ENCODE peak calls at places on chromosomes 11 and 22, in four cellular contexts. A is stimulated activated CD8-positive, alpha-beta memory T cell treated with anti-CD3 and anti-CD28 coated beads, Interleukin-15, amount 100 ng/mL, for 1 hour; P is stimulated activated naive CD8-positive, alpha-beta T cell treated with anti-CD3 and anti-CD28 coated beads, Interleukin-15, amount 100 ng/mL, for 72 hours; W is C1 segment of cervical spinal cord. F is an unnamed sample.

GRCh38 chr22:27896251-27896650 is 22.8 kb downstream of the PITPNB start:
- DNase-seq in W (no peak), A (no peak), P (no peak), F (no peak)

GRCh38 chr11:114192841-114193389 is 103.3 kb upstream of the NNMT start:
- DNase-seq in W (no peak), A (no peak), P (no peak), F (no peak)

GRCh38 chr11:36119300-36119699 is 169.9 kb downstream of the COMMD9 start:
- DNase-seq in P (no peak), W (no peak), A (no peak), F (no peak)

GRCh38 chr22:39898997-39899396 is 1.9 kb upstream of the GRAP2 start:
- DNase-seq in A (no peak), W (peak), P (no peak), F (no peak)

GRCh38 chr22:36768616-36769015 is 7.3 kb downstream of the IFT27 start:
- DNase-seq in A (no peak), W (no peak), P (no peak), F (no peak)

GRCh38 chr22:46064236-46064965 is 85.9 kb upstream of the PPARA start:
- DNase-seq in P (no peak), A (no peak), W (no peak), F (peak)

GRCh38 chr11:132058211-132058772 is 687.9 kb downstream of the NTM start:
- DNase-seq in W (no peak), A (no peak), P (no peak), F (no peak)

GRCh38 chr11:60992842-60993409 is 21.4 kb downstream of the CD6 start:
- DNase-seq in A (no peak), P (no peak), W (no peak), F (no peak)

GRCh38 chr11:69153661-69154060 is 2.1 kb upstream of the SMIM38 start:
- DNase-seq in P (no peak), A (no peak), W (no peak), F (no peak)

GRCh38 chr22:49433717-49434611 is 393.7 kb downstream of the BRD1 start:
- DNase-seq in P (no peak), W (no peak), A (no peak), F (no peak)

GRCh38 chr11:96112192-96113099 is 188.5 kb upstream of the MTMR2 start:
- DNase-seq in P (peak), A (no peak), W (no peak), F (no peak)

GRCh38 chr11:61728940-61729219 is 23.6 kb upstream of the MYRF start:
- DNase-seq in A (no peak), P (no peak), W (no peak), F (no peak)

GRCh38 chr22:42299586-42300285 is 29.3 kb upstream of the TCF20 start:
- DNase-seq in W (no peak), A (no peak), P (no peak), F (peak)

GRCh38 chr11:77589521-77590193 is at the start of gene AQP11:
- DNase-seq in A (peak), W (peak), P (peak), F (peak)

GRCh38 chr22:50306753-50307749 is at the start of gene PLXNB2:
- DNase-seq in W (peak), A (no peak), P (no peak), F (peak)

GRCh38 chr22:37411655-37412054 is 15.6 kb downstream of the ELFN2 start:
- DNase-seq in A (no peak), W (no peak), P (no peak), F (no peak)

GRCh38 chr11:102118937-102119336 is 8.7 kb downstream of the YAP1 start:
- DNase-seq in P (no peak), A (no peak), W (no peak), F (no peak)

GRCh38 chr11:15886866-15887265 is 469.5 kb downstream of the SOX6 start:
- DNase-seq in W (no peak), A (no peak), P (no peak), F (no peak)

F was measured in tibial nerve.